ENCODE peak calls at places on chromosomes 2 and 18, in nine cellular contexts. D, O, R, X, H, T, N, I and C are unnamed samples.

GRCh38 chr2:74092236-74092635 is 55.5 kb downstream of the BOLA3 start:
- DNase-seq in D (no peak), T (no peak), X (no peak), H (peak), R (no peak), N (no peak), O (no peak), I (no peak), C (peak)

GRCh38 chr2:182980115-182980514 is 58.1 kb downstream of the NCKAP1 start:
- DNase-seq in T (peak), N (no peak), D (peak), X (peak), H (no peak), O (peak), R (no peak), I (no peak), C (peak)

GRCh38 chr2:202361133-202361532 is 15.0 kb upstream of the BMPR2 start:
- DNase-seq in H (no peak), X (no peak), T (no peak), D (no peak), I (no peak), O (no peak), R (no peak), N (no peak), C (no peak)

GRCh38 chr2:25692143-25692542 is 18.8 kb upstream of the DTNB start:
- DNase-seq in N (peak), I (no peak), T (peak), O (no peak), H (no peak), R (no peak), X (no peak), D (no peak), C (no peak)

GRCh38 chr2:177114712-177115111 is 97.9 kb upstream of the HNRNPA3 start:
- DNase-seq in N (no peak), H (no peak), T (no peak), O (no peak), X (no peak), I (no peak), R (no peak), D (no peak), C (no peak)

GRCh38 chr2:18988557-18989232 is 369.7 kb downstream of the OSR1 start:
- DNase-seq in H (no peak), O (no peak), R (no peak), D (no peak), X (no peak), I (no peak), N (no peak), T (no peak), C (no peak)

GRCh38 chr2:194294156-194294555 is 1362.9 kb upstream of the SLC39A10 start:
- DNase-seq in T (no peak), R (no peak), H (no peak), N (no peak), I (no peak), X (no peak), O (no peak), D (no peak), C (no peak)

GRCh38 chr2:199463708-199464613 is 6.2 kb upstream of the SATB2 start:
- DNase-seq in N (no peak), I (no peak), D (no peak), R (no peak), X (peak), H (no peak), O (peak), T (no peak), C (no peak)

GRCh38 chr2:116133563-116133962 is 1680.9 kb upstream of the DDX18 start:
- DNase-seq in I (no peak), R (no peak), N (no peak), D (no peak), T (no peak), X (no peak), H (no peak), O (peak), C (no peak)

GRCh38 chr2:241094172-241094571 is 7.9 kb downstream of the MTERF4 start:
- DNase-seq in I (no peak), N (no peak), X (no peak), H (no peak), R (no peak), O (no peak), D (no peak), T (no peak), C (no peak)

GRCh38 chr2:238754259-238754658 is 93.6 kb upstream of the TWIST2 start:
- DNase-seq in N (no peak), X (no peak), R (no peak), I (no peak), O (no peak), D (no peak), H (no peak), T (no peak), C (no peak)

GRCh38 chr2:172270278-172271079 is 156.9 kb upstream of the ITGA6 start:
- DNase-seq in T (peak), R (no peak), N (peak), X (no peak), D (no peak), H (no peak), O (no peak), I (peak), C (no peak)

GRCh38 chr18:47893939-47894699 is 36.3 kb downstream of the SMAD2 start:
- DNase-seq in H (no peak), O (no peak), N (no peak), R (no peak), T (no peak), I (no peak), D (no peak), X (no peak), C (peak)